ENCODE peak calls at places on chromosomes 3 and 15, in seven cellular contexts. F, Z, K, G, S, T and U are unnamed samples. For H3K4me1, the result is how much of the 10 kb centered on the place peaks cover.

GRCh38 chr15:75468908-75469307 is 17.4 kb upstream of the SIN3A start:
- DNase-seq in F (no peak), Z (no peak), K (no peak), G (no peak), S (peak), T (no peak), U (no peak)

GRCh38 chr3:106860182-106860581 is 517.1 kb upstream of the CCDC54 start:
- DNase-seq in F (no peak), Z (no peak), K (no peak), G (no peak), S (no peak), T (no peak), U (no peak)

GRCh38 chr3:89179355-89179997 is 72.1 kb downstream of the EPHA3 start:
- DNase-seq in F (no peak), Z (no peak), K (no peak), G (no peak), S (no peak), T (no peak), U (no peak)

GRCh38 chr15:72426753-72427152 is 28.6 kb downstream of the TMEM202 start:
- DNase-seq in F (no peak), Z (no peak), K (no peak), G (no peak), S (no peak), T (no peak), U (no peak)

GRCh38 chr3:62665627-62666433 is 209.4 kb downstream of the CADPS start:
- DNase-seq in F (no peak), Z (peak), K (peak), G (peak), S (peak), T (peak), U (no peak)

GRCh38 chr3:186722457-186722856 is 5.3 kb downstream of the KNG1 start:
- DNase-seq in F (no peak), Z (no peak), K (peak), G (no peak), S (no peak), T (peak), U (no peak)

GRCh38 chr15:76206325-76206976 is 104.8 kb downstream of the ETFA start:
- DNase-seq in F (no peak), Z (peak), K (no peak), G (no peak), S (peak), T (no peak), U (no peak)

GRCh38 chr3:144229973-144230372 is 258.4 kb downstream of the DIPK2A start:
- DNase-seq in F (no peak), Z (no peak), K (no peak), G (no peak), S (no peak), T (no peak), U (no peak)

GRCh38 chr15:27570746-27571145 is 528.4 kb downstream of the OCA2 start:
- DNase-seq in F (no peak), Z (no peak), K (no peak), G (no peak), S (no peak), T (no peak), U (no peak)

GRCh38 chr3:32176989-32177701 is 61.3 kb upstream of the CMTM8 start:
- DNase-seq in F (peak), Z (no peak), K (peak), G (peak), S (no peak), T (peak), U (peak)

GRCh38 chr15:69593981-69594966 is 141.7 kb downstream of the RPLP1 start:
- DNase-seq in F (no peak), Z (peak), K (no peak), G (no peak), S (peak), T (peak), U (no peak)

GRCh38 chr15:89912674-89913396 is at the start of gene ARPIN:
- DNase-seq in F (no peak), Z (peak), K (peak), G (peak), S (peak), T (peak), U (no peak)

GRCh38 chr15:91841861-91842260 is 11.6 kb upstream of the SLCO3A1 start:
- DNase-seq in F (no peak), Z (no peak), K (no peak), G (no peak), S (no peak), T (no peak), U (no peak)

GRCh38 chr15:81008312-81008711 is 7.6 kb downstream of the TLNRD1 start:
- DNase-seq in F (no peak), Z (no peak), K (no peak), G (no peak), S (no peak), T (no peak), U (no peak)

GRCh38 chr15:48330855-48331795 is at the start of gene DUT:
- DNase-seq in F (peak), Z (peak), K (peak), G (peak), S (peak), T (peak), U (peak)

GRCh38 chr3:151203053-151203420 is at the start of gene GPR171:
- DNase-seq in F (peak), Z (no peak), K (no peak), G (no peak), S (no peak), T (no peak), U (peak)

GRCh38 chr3:56775931-56776461 is 25.8 kb downstream of the ARHGEF3 start:
- DNase-seq in F (no peak), Z (no peak), K (no peak), G (no peak), S (no peak), T (no peak), U (no peak)

GRCh38 chr3:158748237-158748828 is 16.1 kb upstream of the RARRES1 start:
- DNase-seq in F (no peak), Z (no peak), K (no peak), G (no peak), S (no peak), T (no peak), U (no peak)

GRCh38 chr15:74529911-74530310 is 11.1 kb upstream of the ARID3B start:
- DNase-seq in F (no peak), Z (no peak), K (no peak), G (no peak), S (no peak), T (no peak), U (no peak)

GRCh38 chr3:14602006-14602803 is 49.4 kb upstream of the CCDC174 start:
- DNase-seq in F (no peak), Z (no peak), K (peak), G (no peak), S (no peak), T (no peak), U (no peak)

GRCh38 chr3:154228561-154229216 is 95.6 kb downstream of the DHX36 start:
- DNase-seq in F (no peak), Z (no peak), K (peak), G (no peak), S (no peak), T (no peak), U (no peak)

GRCh38 chr3:123638936-123639680 is 54.3 kb upstream of the HACD2 start:
- DNase-seq in F (no peak), Z (no peak), K (no peak), G (no peak), S (no peak), T (no peak), U (no peak)

GRCh38 chr3:170050753-170051152 is 13.0 kb downstream of the GPR160 start:
- DNase-seq in F (no peak), Z (no peak), K (no peak), G (no peak), S (no peak), T (no peak), U (no peak)

GRCh38 chr3:30752961-30753360 is 141.5 kb downstream of the GADL1 start:
- DNase-seq in F (no peak), Z (no peak), K (no peak), G (no peak), S (no peak), T (peak), U (no peak)

GRCh38 chr3:152383136-152383606 is 114.4 kb downstream of the MBNL1 start:
- DNase-seq in F (no peak), Z (no peak), K (no peak), G (no peak), S (no peak), T (no peak), U (no peak)
- H3K4me1 ChIP-seq in F (half or more), Z (under half), K (under half), G (under half), S (under half), T (half or more), U (half or more)

GRCh38 chr3:188350956-188351355 is 197.0 kb downstream of the LPP start:
- DNase-seq in F (no peak), Z (no peak), K (no peak), G (no peak), S (no peak), T (no peak), U (no peak)

GRCh38 chr3:188349276-188349962 is 195.5 kb downstream of the LPP start:
- DNase-seq in F (no peak), Z (no peak), K (peak), G (no peak), S (no peak), T (no peak), U (no peak)

GRCh38 chr3:188351648-188352047 is 197.7 kb downstream of the LPP start:
- DNase-seq in F (no peak), Z (no peak), K (no peak), G (no peak), S (no peak), T (no peak), U (no peak)

GRCh38 chr3:188348445-188349244 is 194.7 kb downstream of the LPP start:
- DNase-seq in F (no peak), Z (peak), K (peak), G (no peak), S (peak), T (peak), U (no peak)

GRCh38 chr3:188349963-188350332 is 196.0 kb downstream of the LPP start:
- DNase-seq in F (no peak), Z (no peak), K (no peak), G (no peak), S (no peak), T (no peak), U (no peak)
- H3K4me1 ChIP-seq in F (under half), Z (under half), K (under half), G (under half), S (under half), T (under half), U (under half)

DNA sequence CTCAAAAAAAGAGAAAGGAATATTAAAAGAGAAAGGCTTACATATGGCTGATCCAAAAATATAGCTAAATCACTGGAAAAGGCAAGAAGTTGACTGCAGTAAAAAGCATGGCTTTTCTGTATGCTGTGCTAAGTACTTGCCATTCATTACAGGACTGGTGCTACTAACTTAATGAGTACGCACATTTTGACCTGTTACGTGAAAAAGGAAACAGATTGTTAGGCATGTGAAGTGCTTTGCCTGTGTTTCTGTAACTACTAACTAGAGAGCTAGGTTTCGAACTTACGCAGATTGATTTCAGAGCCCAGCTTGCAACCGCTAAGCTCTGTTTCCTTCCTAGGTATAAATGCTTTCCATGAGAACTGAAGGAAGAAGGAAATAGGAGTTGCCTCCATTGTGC is 2.8 kb downstream of the TRNT1 start:
- DNase-seq in F (no peak), Z (no peak), K (no peak), G (no peak), S (no peak), T (no peak), U (no peak)
- H3K4me1 ChIP-seq in F (half or more), Z (under half), K (under half), G (under half), S (under half), T (under half), U (half or more)

GRCh38 chr15:78679089-78679511 is 38.1 kb upstream of the CHRNB4 start:
- DNase-seq in F (no peak), Z (no peak), K (no peak), G (no peak), S (no peak), T (no peak), U (no peak)

GRCh38 chr15:78680416-78681068 is 39.5 kb upstream of the CHRNB4 start:
- DNase-seq in F (no peak), Z (no peak), K (no peak), G (no peak), S (no peak), T (no peak), U (no peak)

GRCh38 chr15:78682693-78683410 is 41.8 kb upstream of the CHRNB4 start:
- DNase-seq in F (no peak), Z (no peak), K (no peak), G (no peak), S (no peak), T (no peak), U (no peak)

GRCh38 chr15:78682013-78682651 is 41.1 kb upstream of the CHRNB4 start:
- DNase-seq in F (no peak), Z (no peak), K (no peak), G (no peak), S (no peak), T (no peak), U (no peak)

GRCh38 chr15:78681306-78682012 is 40.4 kb upstream of the CHRNB4 start:
- DNase-seq in F (no peak), Z (no peak), K (peak), G (no peak), S (no peak), T (no peak), U (no peak)
- H3K4me1 ChIP-seq in F (under half), Z (under half), K (under half), G (under half), S (under half), T (under half), U (under half)

GRCh38 chr15:68080783-68081182 is 26.7 kb downstream of the PIAS1 start:
- DNase-seq in F (no peak), Z (no peak), K (no peak), G (no peak), S (no peak), T (no peak), U (no peak)
- H3K4me1 ChIP-seq in F (half or more), Z (under half), K (under half), G (under half), S (under half), T (half or more), U (half or more)

GRCh38 chr15:101122266-101122665 is 129.6 kb downstream of the CHSY1 start:
- DNase-seq in F (no peak), Z (no peak), K (no peak), G (no peak), S (no peak), T (no peak), U (no peak)

GRCh38 chr15:101124731-101125558 is 126.9 kb downstream of the CHSY1 start:
- DNase-seq in F (no peak), Z (no peak), K (no peak), G (no peak), S (no peak), T (no peak), U (no peak)

GRCh38 chr15:101122806-101123205 is 129.0 kb downstream of the CHSY1 start:
- DNase-seq in F (no peak), Z (no peak), K (no peak), G (no peak), S (no peak), T (no peak), U (no peak)

GRCh38 chr15:101121511-101122090 is 130.2 kb downstream of the CHSY1 start:
- DNase-seq in F (peak), Z (peak), K (peak), G (peak), S (peak), T (no peak), U (no peak)

DNA sequence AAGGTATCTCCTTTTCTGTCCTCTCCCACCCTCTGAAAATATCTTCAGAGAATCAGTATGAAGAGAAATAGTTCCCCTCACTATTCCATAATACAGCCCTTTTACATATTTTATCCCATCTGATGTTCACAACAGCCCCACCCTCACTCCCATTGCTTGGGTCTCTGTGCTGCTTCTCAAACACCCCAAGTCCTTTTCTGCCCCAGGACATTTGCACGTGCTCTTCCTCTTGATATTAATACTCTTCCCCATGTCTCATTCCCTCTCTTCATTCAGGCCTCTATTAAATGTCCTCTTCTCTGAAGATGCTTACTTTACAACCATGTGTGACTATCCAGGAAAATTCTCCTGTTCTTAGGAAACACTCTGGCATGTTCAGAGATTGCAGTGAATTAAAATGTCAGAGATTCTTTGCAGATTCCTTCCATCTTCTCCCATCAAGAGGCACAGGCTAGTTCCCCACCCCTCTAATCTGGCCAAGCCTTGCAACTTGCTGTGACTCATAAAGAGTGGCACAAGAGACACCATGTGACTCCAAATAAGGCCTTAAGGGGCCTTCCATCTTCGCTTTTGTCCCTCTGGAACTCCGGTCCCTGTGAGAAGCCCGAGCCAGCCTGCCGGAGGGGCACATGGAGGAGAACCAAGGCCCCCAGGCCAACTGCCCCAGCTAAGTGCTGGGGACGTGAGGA is 128.5 kb downstream of the CHSY1 start:
- DNase-seq in F (no peak), Z (no peak), K (peak), G (no peak), S (no peak), T (no peak), U (no peak)
- H3K4me1 ChIP-seq in F (under half), Z (under half), K (under half), G (under half), S (under half), T (half or more), U (under half)